ENCODE peak calls at places on chromosomes 6 and 20, in seven cellular contexts. I is KG1; V is activated CD4-positive, alpha-beta T cell treated with anti-CD3 and anti-CD28 coated beads, Interleukin-2, amount 50 U/mL, for 1 hour; T is stimulated activated CD4-positive, alpha-beta T cell treated with anti-CD3 and anti-CD28 coated beads, Interleukin-2, amount 100 ng/mL, for 48 hours; X is choroid plexus epithelial cell; R is left ventricle myocardium superior; H is fibroblast of the conjunctiva. J is an unnamed sample.
A peak's percentile ranks its signal among the peaks of the same experiment; 100 is the strongest.

GRCh38 chr6:5698318-5698717 is 308.4 kb downstream of the NRN1 start:
- DNase-seq in I (no peak), H (no peak), T (no peak), V (no peak), R (no peak), X (no peak), J (no peak)

GRCh38 chr20:723756-724155 is 44.5 kb downstream of the SLC52A3 start:
- DNase-seq in R (peak; percentile 59), I (no peak), X (no peak), T (no peak), V (no peak), H (no peak), J (no peak)

GRCh38 chr6:13304580-13305255 is 23.6 kb downstream of the TBC1D7 start:
- DNase-seq in X (peak; percentile 27), T (no peak), I (no peak), H (no peak), R (no peak), V (no peak), J (no peak)

GRCh38 chr6:106448000-106448426 is 87.5 kb downstream of the CRYBG1 start:
- DNase-seq in I (peak; percentile 73), V (peak; percentile 4), H (no peak), X (no peak), R (peak; percentile 38), T (no peak), J (no peak)

GRCh38 chr6:170188571-170189001 is 102.3 kb downstream of the DLL1 start:
- DNase-seq in H (no peak), X (no peak), I (no peak), R (no peak), T (no peak), V (no peak), J (no peak)

GRCh38 chr6:82906489-82906888 is 159.2 kb downstream of the UBE3D start:
- DNase-seq in T (no peak), H (no peak), X (peak; percentile 48), I (no peak), V (no peak), R (no peak), J (no peak)

GRCh38 chr6:152746172-152746553 is 4.4 kb upstream of the VIP start:
- DNase-seq in V (no peak), I (no peak), T (no peak), R (no peak), X (peak; percentile 40), H (peak; percentile 18), J (no peak)

GRCh38 chr6:167858086-167858591 is 31.4 kb downstream of the AFDN start:
- DNase-seq in I (no peak), R (no peak), V (no peak), H (peak; percentile 64), T (no peak), X (peak; percentile 82), J (no peak)

GRCh38 chr20:7113577-7114466 is 346.3 kb downstream of the BMP2 start:
- DNase-seq in H (peak; percentile 9), V (no peak), T (no peak), I (no peak), R (peak; percentile 57), X (peak; percentile 79), J (peak; percentile 45)

GRCh38 chr6:80544500-80545055 is 438.1 kb downstream of the BCKDHB start:
- DNase-seq in I (no peak), R (no peak), T (no peak), H (no peak), V (no peak), X (no peak), J (no peak)

GRCh38 chr6:20182926-20183521 is 29.2 kb downstream of the MBOAT1 start:
- DNase-seq in T (no peak), I (no peak), X (peak; percentile 42), V (no peak), H (no peak), R (peak; percentile 81), J (no peak)

GRCh38 chr20:1761116-1761515 is 103.5 kb upstream of the SIRPG start:
- DNase-seq in V (no peak), R (no peak), X (peak; percentile 75), T (no peak), I (no peak), H (no peak), J (no peak)

GRCh38 chr20:23143986-23144695 is 58.0 kb upstream of the CD93 start:
- DNase-seq in X (no peak), H (no peak), I (no peak), V (no peak), T (no peak), R (no peak), J (no peak)

GRCh38 chr20:47120346-47120745 is 225.7 kb downstream of the EYA2 start:
- DNase-seq in T (no peak), X (no peak), R (no peak), H (no peak), I (no peak), V (no peak), J (no peak)

GRCh38 chr20:11453430-11453829 is 464.3 kb upstream of the BTBD3 start:
- DNase-seq in R (no peak), H (peak; percentile 23), X (peak; percentile 86), V (no peak), T (no peak), I (no peak), J (no peak)

GRCh38 chr6:36478051-36478526 is 35.3 kb downstream of the KCTD20 start:
- DNase-seq in T (no peak), I (no peak), V (no peak), X (no peak), H (no peak), R (no peak), J (no peak)

GRCh38 chr6:32092760-32093497 is 16.2 kb downstream of the TNXB start:
- DNase-seq in V (no peak), R (peak; percentile 60), H (peak; percentile 62), X (peak; percentile 84), T (no peak), I (no peak), J (no peak)

GRCh38 chr20:25481235-25481917 is 73.9 kb downstream of the GINS1 start:
- DNase-seq in I (no peak), T (no peak), H (no peak), V (no peak), X (no peak), R (no peak), J (no peak)

GRCh38 chr6:41519748-41520699 is 26.2 kb upstream of the FOXP4 start:
- DNase-seq in I (no peak), X (no peak), T (no peak), R (no peak), H (no peak), V (no peak), J (no peak)

GRCh38 chr20:41466836-41467619 is 100.4 kb upstream of the EMILIN3 start:
- DNase-seq in T (no peak), R (no peak), H (no peak), X (no peak), V (no peak), I (no peak), J (no peak)

GRCh38 chr20:37913563-37914366 is 10.8 kb downstream of the VSTM2L start:
- DNase-seq in V (no peak), X (no peak), R (no peak), I (no peak), H (no peak), T (no peak), J (no peak)